ENCODE peak calls at places on chromosome 9, in seven cellular contexts. B is A549; G is A172; Q is left cardiac atrium; C is foreskin fibroblast; T is NCI-H460; N is stimulated activated CD4-positive, alpha-beta T cell treated with anti-CD3 and anti-CD28 coated beads, Interleukin-2, amount 100 ng/mL, for 48 hours. W is an unnamed sample.

GRCh38 chr9:128276574-128277270 is 646 bp downstream of the SWI5 start:
- DNase-seq in B (peak; percentile 51), G (peak; percentile 65), Q (peak; percentile 46), C (peak; percentile 58), T (no peak), N (no peak), W (no peak)

GRCh38 chr9:114779352-114779845 is 26.4 kb downstream of the TNFSF15 start:
- DNase-seq in B (peak; percentile 56), G (peak; percentile 97), Q (peak; percentile 80), C (peak; percentile 30), T (no peak), N (no peak), W (no peak)

GRCh38 chr9:80125731-80126264 is 554.0 kb downstream of the TLE4 start:
- DNase-seq in B (no peak), G (no peak), Q (no peak), C (peak; percentile 6), T (no peak), N (no peak), W (no peak)

GRCh38 chr9:127869310-127870152 is 7.9 kb downstream of the AK1 start:
- DNase-seq in B (peak; percentile 96), G (peak; percentile 83), Q (peak; percentile 93), C (peak; percentile 92), T (peak; percentile 87), N (peak; percentile 90), W (no peak)

GRCh38 chr9:90801175-90801506 is 478 bp upstream of the SYK start:
- DNase-seq in B (no peak), G (no peak), Q (no peak), C (no peak), T (no peak), N (no peak), W (no peak)

GRCh38 chr9:134406366-134407122 is 80.3 kb downstream of the RXRA start:
- DNase-seq in B (peak; percentile 64), G (peak; percentile 46), Q (peak; percentile 64), C (peak; percentile 35), T (peak; percentile 59), N (no peak), W (no peak)

GRCh38 chr9:21746550-21746949 is 55.9 kb upstream of the MTAP start:
- DNase-seq in B (no peak), G (no peak), Q (no peak), C (no peak), T (no peak), N (no peak), W (no peak)

GRCh38 chr9:96449844-96450612 is at the start of gene HABP4:
- DNase-seq in B (peak; percentile 92), G (peak; percentile 91), Q (peak; percentile 98), C (peak; percentile 99), T (peak; percentile 94), N (peak; percentile 96), W (peak; percentile 60)

GRCh38 chr9:33524431-33524947 is 438 bp downstream of the ANKRD18B start:
- DNase-seq in B (no peak), G (peak; percentile 2), Q (peak; percentile 21), C (peak; percentile 37), T (no peak), N (peak; percentile 10), W (no peak)

GRCh38 chr9:116096046-116096445 is 57.5 kb upstream of the PAPPA start:
- DNase-seq in B (no peak), G (peak; percentile 8), Q (no peak), C (peak; percentile 38), T (no peak), N (no peak), W (no peak)

GRCh38 chr9:123998970-123999621 is 12.5 kb upstream of the LHX2 start:
- DNase-seq in B (no peak), G (no peak), Q (no peak), C (no peak), T (no peak), N (no peak), W (no peak)

GRCh38 chr9:127505396-127506116 is 54.2 kb downstream of the LRSAM1 start:
- DNase-seq in B (peak; percentile 62), G (peak; percentile 60), Q (no peak), C (peak; percentile 71), T (peak; percentile 51), N (peak; percentile 28), W (no peak)

GRCh38 chr9:101592788-101593187 is 2.0 kb downstream of the PPP3R2 start:
- DNase-seq in B (no peak), G (no peak), Q (no peak), C (no peak), T (no peak), N (no peak), W (no peak)

GRCh38 chr9:5838884-5839571 is 6.1 kb upstream of the ERMP1 start:
- DNase-seq in B (peak; percentile 96), G (peak; percentile 64), Q (no peak), C (peak; percentile 76), T (peak; percentile 56), N (no peak), W (no peak)

GRCh38 chr9:3018691-3019230 is 174.9 kb upstream of the PUM3 start:
- DNase-seq in B (no peak), G (no peak), Q (no peak), C (no peak), T (no peak), N (no peak), W (no peak)

GRCh38 chr9:137960496-137960895 is 82.9 kb downstream of the CACNA1B start:
- DNase-seq in B (no peak), G (no peak), Q (no peak), C (no peak), T (no peak), N (no peak), W (no peak)

GRCh38 chr9:91197232-91198181 is 164.2 kb downstream of the AUH start:
- DNase-seq in B (peak; percentile 88), G (peak; percentile 81), Q (peak; percentile 69), C (peak; percentile 99), T (peak; percentile 85), N (no peak), W (peak; percentile 96)

GRCh38 chr9:116377179-116377790 is 223.7 kb downstream of the PAPPA start:
- DNase-seq in B (peak; percentile 64), G (peak; percentile 76), Q (no peak), C (peak; percentile 85), T (peak; percentile 23), N (no peak), W (peak; percentile 56)

GRCh38 chr9:127049044-127049443 is 73.4 kb downstream of the ANGPTL2 start:
- DNase-seq in B (peak; percentile 7), G (peak; percentile 97), Q (peak; percentile 55), C (peak; percentile 87), T (peak; percentile 98), N (peak; percentile 3), W (no peak)

W was measured in GM04503.